ENCODE peak calls at places on chromosomes 7 and 10, in five cellular contexts. D, B, Q, K and Z are unnamed samples. For H3K9me3, the result is how much of the 10 kb centered on the place peaks cover.

GRCh38 chr7:128715079-128715478 is 24.1 kb upstream of the CALU start:
- DNase-seq in D (no peak), B (no peak), Q (no peak), K (no peak), Z (no peak)

GRCh38 chr7:154406312-154406711 is 354.1 kb downstream of the DPP6 start:
- DNase-seq in D (no peak), B (no peak), Q (no peak), K (no peak), Z (no peak)

GRCh38 chr7:75961194-75961593 is 33.2 kb downstream of the TMEM120A start:
- DNase-seq in D (no peak), B (no peak), Q (no peak), K (no peak), Z (no peak)

GRCh38 chr7:51154201-51154600 is 162.4 kb downstream of the COBL start:
- DNase-seq in D (no peak), B (no peak), Q (no peak), K (no peak), Z (no peak)

GRCh38 chr10:108601856-108602255 is 1321.5 kb downstream of the XPNPEP1 start:
- DNase-seq in D (no peak), B (no peak), Q (no peak), K (no peak), Z (peak)

GRCh38 chr7:75611557-75612178 is 119.5 kb downstream of the SPDYE5 start:
- DNase-seq in D (peak), B (no peak), Q (peak), K (peak), Z (no peak)

GRCh38 chr10:64733980-64734379 is 1212.8 kb downstream of the REEP3 start:
- DNase-seq in D (peak), B (no peak), Q (no peak), K (no peak), Z (peak)

GRCh38 chr7:71465741-71466189 is 333.8 kb downstream of the GALNT17 start:
- DNase-seq in D (no peak), B (no peak), Q (peak), K (no peak), Z (no peak)

GRCh38 chr7:137844690-137845425 is 1.9 kb downstream of the DGKI start:
- DNase-seq in D (no peak), B (no peak), Q (no peak), K (no peak), Z (no peak)

GRCh38 chr7:125241548-125241947 is 311.9 kb upstream of the POT1 start:
- DNase-seq in D (no peak), B (no peak), Q (no peak), K (no peak), Z (no peak)

GRCh38 chr7:25995893-25996529 is 156.0 kb upstream of the NFE2L3 start:
- DNase-seq in D (no peak), B (no peak), Q (no peak), K (no peak), Z (no peak)

DNA sequence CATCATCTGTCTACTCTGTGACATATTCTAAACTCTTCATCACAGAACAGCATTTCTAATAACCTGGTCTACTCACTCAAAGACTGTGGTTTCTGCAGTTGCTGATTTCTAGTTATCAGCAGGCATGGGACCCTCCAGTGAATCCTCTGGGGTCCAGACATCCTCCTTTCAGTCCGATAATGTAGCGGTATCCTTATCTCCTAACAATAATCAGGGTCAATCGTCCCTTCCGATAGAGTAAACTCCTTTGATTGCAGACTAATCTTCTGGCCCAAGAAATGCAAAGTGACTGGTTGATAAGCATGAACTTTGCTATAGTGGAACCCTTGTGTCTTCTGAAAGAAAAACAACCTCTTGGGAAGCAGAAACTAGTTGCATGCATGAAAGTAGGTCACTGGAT is 1209.8 kb upstream of the CELF2 start:
- DNase-seq in D (no peak), B (no peak), Q (no peak), K (no peak), Z (no peak)
- H3K9me3 ChIP-seq in D (under half), B (under half), Q (under half), K (under half), Z (under half)

GRCh38 chr10:52028518-52028858 is 285.6 kb upstream of the DKK1 start:
- DNase-seq in D (no peak), B (no peak), Q (no peak), K (no peak), Z (no peak)

GRCh38 chr10:52031771-52032170 is 282.3 kb upstream of the DKK1 start:
- DNase-seq in D (no peak), B (peak), Q (no peak), K (no peak), Z (no peak)

GRCh38 chr10:52029628-52030027 is 284.5 kb upstream of the DKK1 start:
- DNase-seq in D (no peak), B (no peak), Q (no peak), K (no peak), Z (no peak)

GRCh38 chr10:52030975-52031374 is 283.1 kb upstream of the DKK1 start:
- DNase-seq in D (no peak), B (no peak), Q (no peak), K (no peak), Z (no peak)

GRCh38 chr10:52030051-52030867 is 283.8 kb upstream of the DKK1 start:
- DNase-seq in D (no peak), B (peak), Q (no peak), K (no peak), Z (peak)
- H3K23ac ChIP-seq in D (no peak), B (no peak), Q (no peak), K (no peak), Z (no peak)

GRCh38 chr10:128398999-128399398 is 272.8 kb upstream of the MKI67 start:
- DNase-seq in D (no peak), B (no peak), Q (no peak), K (no peak), Z (no peak)
- H3K9me3 ChIP-seq in D (under half), B (under half), Q (under half), K (under half), Z (under half)

GRCh38 chr7:28157826-28158416 is 22.7 kb downstream of the JAZF1 start:
- DNase-seq in D (no peak), B (no peak), Q (no peak), K (no peak), Z (no peak)

GRCh38 chr7:28157311-28157710 is 23.3 kb downstream of the JAZF1 start:
- DNase-seq in D (no peak), B (no peak), Q (no peak), K (no peak), Z (no peak)

GRCh38 chr7:28155019-28155660 is 25.5 kb downstream of the JAZF1 start:
- DNase-seq in D (no peak), B (no peak), Q (no peak), K (no peak), Z (no peak)

GRCh38 chr7:28156401-28156800 is 24.2 kb downstream of the JAZF1 start:
- DNase-seq in D (no peak), B (no peak), Q (no peak), K (no peak), Z (no peak)

GRCh38 chr7:28155964-28156363 is 24.6 kb downstream of the JAZF1 start:
- DNase-seq in D (no peak), B (peak), Q (no peak), K (no peak), Z (peak)
- H3K23ac ChIP-seq in D (no peak), B (peak), Q (no peak), K (no peak), Z (no peak)

GRCh38 chr7:45646996-45647411 is 72.8 kb downstream of the ADCY1 start:
- DNase-seq in D (no peak), B (peak), Q (no peak), K (peak), Z (no peak)

GRCh38 chr7:45647426-45647825 is 73.3 kb downstream of the ADCY1 start:
- DNase-seq in D (no peak), B (no peak), Q (no peak), K (no peak), Z (no peak)

GRCh38 chr7:45648671-45648995 is 74.5 kb downstream of the ADCY1 start:
- DNase-seq in D (no peak), B (no peak), Q (no peak), K (no peak), Z (no peak)

GRCh38 chr7:45649560-45650346 is 75.6 kb downstream of the ADCY1 start:
- DNase-seq in D (no peak), B (no peak), Q (no peak), K (peak), Z (no peak)

GRCh38 chr7:45647967-45648670 is 74.0 kb downstream of the ADCY1 start:
- DNase-seq in D (no peak), B (no peak), Q (no peak), K (peak), Z (no peak)
- H3K9me3 ChIP-seq in D (under half), B (under half), Q (under half), K (under half), Z (under half)